ENCODE peak calls at places on chromosomes 4 and X, in nine cellular contexts. One of them, this sample, is unnamed.

GRCh38 chr4:148330161-148330560 is 112.1 kb downstream of the NR3C2 start:
- DNase-seq in mucosa of descending colon: no peak
- DNase-seq in neural crest cell: no peak
- DNase-seq in neural progenitor cell: no peak
- DNase-seq in tibial artery: peak
- DNase-seq in heart right ventricle: no peak
- DNase-seq in chondrocyte: no peak
- DNase-seq in cardiac muscle cell: peak
- DNase-seq in upper lobe of right lung: no peak
- DNase-seq in this sample: no peak

GRCh38 chr4:13160906-13161305 is 323.2 kb downstream of the RAB28 start:
- DNase-seq in tibial artery: no peak
- DNase-seq in mucosa of descending colon: no peak
- DNase-seq in neural progenitor cell: no peak
- DNase-seq in neural crest cell: no peak
- DNase-seq in cardiac muscle cell: no peak
- DNase-seq in heart right ventricle: no peak
- DNase-seq in chondrocyte: no peak
- DNase-seq in upper lobe of right lung: no peak
- DNase-seq in this sample: no peak

GRCh38 chr4:155787113-155787710 is 28.4 kb downstream of the GUCY1B1 start:
- DNase-seq in neural progenitor cell: peak
- DNase-seq in heart right ventricle: no peak
- DNase-seq in mucosa of descending colon: peak
- DNase-seq in tibial artery: no peak
- DNase-seq in neural crest cell: peak
- DNase-seq in upper lobe of right lung: no peak
- DNase-seq in chondrocyte: no peak
- DNase-seq in cardiac muscle cell: peak
- DNase-seq in this sample: no peak

GRCh38 chr4:26459054-26459755 is 31.1 kb downstream of the CCKAR start:
- DNase-seq in cardiac muscle cell: peak
- DNase-seq in upper lobe of right lung: no peak
- DNase-seq in tibial artery: no peak
- DNase-seq in neural crest cell: no peak
- DNase-seq in mucosa of descending colon: no peak
- DNase-seq in chondrocyte: no peak
- DNase-seq in heart right ventricle: no peak
- DNase-seq in neural progenitor cell: peak
- DNase-seq in this sample: peak

GRCh38 chr4:6378493-6379445 is 93.6 kb downstream of the PPP2R2C start:
- DNase-seq in neural crest cell: no peak
- DNase-seq in tibial artery: no peak
- DNase-seq in neural progenitor cell: no peak
- DNase-seq in mucosa of descending colon: no peak
- DNase-seq in chondrocyte: peak
- DNase-seq in heart right ventricle: no peak
- DNase-seq in cardiac muscle cell: no peak
- DNase-seq in upper lobe of right lung: no peak
- DNase-seq in this sample: no peak

GRCh38 chrX:151393514-151393913 is 3.5 kb upstream of the VMA21 start:
- DNase-seq in chondrocyte: no peak
- DNase-seq in cardiac muscle cell: no peak
- DNase-seq in tibial artery: no peak
- DNase-seq in upper lobe of right lung: no peak
- DNase-seq in mucosa of descending colon: peak
- DNase-seq in neural progenitor cell: peak
- DNase-seq in heart right ventricle: no peak
- DNase-seq in neural crest cell: no peak
- DNase-seq in this sample: no peak

GRCh38 chrX:47662144-47662657 is 3.2 kb upstream of the UXT start:
- DNase-seq in heart right ventricle: no peak
- DNase-seq in chondrocyte: no peak
- DNase-seq in upper lobe of right lung: no peak
- DNase-seq in tibial artery: peak
- DNase-seq in neural progenitor cell: no peak
- DNase-seq in neural crest cell: no peak
- DNase-seq in mucosa of descending colon: no peak
- DNase-seq in cardiac muscle cell: no peak
- DNase-seq in this sample: no peak

GRCh38 chrX:136754641-136755040 is 26.1 kb downstream of the ARHGEF6 start:
- DNase-seq in mucosa of descending colon: no peak
- DNase-seq in upper lobe of right lung: no peak
- DNase-seq in neural crest cell: no peak
- DNase-seq in heart right ventricle: peak
- DNase-seq in chondrocyte: no peak
- DNase-seq in tibial artery: peak
- DNase-seq in neural progenitor cell: peak
- DNase-seq in cardiac muscle cell: no peak
- DNase-seq in this sample: no peak

GRCh38 chr4:81503586-81503985 is 31.9 kb upstream of the RASGEF1B start:
- DNase-seq in mucosa of descending colon: no peak
- DNase-seq in upper lobe of right lung: no peak
- DNase-seq in cardiac muscle cell: no peak
- DNase-seq in tibial artery: no peak
- DNase-seq in heart right ventricle: no peak
- DNase-seq in neural crest cell: no peak
- DNase-seq in neural progenitor cell: no peak
- DNase-seq in chondrocyte: no peak
- DNase-seq in this sample: no peak

GRCh38 chrX:155313766-155314165 is 20.6 kb downstream of the CLIC2 start:
- DNase-seq in chondrocyte: no peak
- DNase-seq in upper lobe of right lung: no peak
- DNase-seq in mucosa of descending colon: no peak
- DNase-seq in neural progenitor cell: no peak
- DNase-seq in heart right ventricle: no peak
- DNase-seq in neural crest cell: no peak
- DNase-seq in cardiac muscle cell: no peak
- DNase-seq in tibial artery: no peak
- DNase-seq in this sample: no peak

GRCh38 chr4:4289930-4290850 is at the start of the genes LYAR and ZBTB49:
- DNase-seq in chondrocyte: peak
- DNase-seq in neural progenitor cell: peak
- DNase-seq in tibial artery: peak
- DNase-seq in neural crest cell: peak
- DNase-seq in upper lobe of right lung: peak
- DNase-seq in heart right ventricle: peak
- DNase-seq in mucosa of descending colon: peak
- DNase-seq in cardiac muscle cell: peak
- DNase-seq in this sample: peak

GRCh38 chr4:73867783-73868182 is 1.4 kb upstream of the CXCL1 start:
- DNase-seq in upper lobe of right lung: no peak
- DNase-seq in neural crest cell: no peak
- DNase-seq in cardiac muscle cell: no peak
- DNase-seq in mucosa of descending colon: peak
- DNase-seq in heart right ventricle: no peak
- DNase-seq in tibial artery: no peak
- DNase-seq in chondrocyte: no peak
- DNase-seq in neural progenitor cell: no peak
- DNase-seq in this sample: no peak

GRCh38 chr4:528835-529234 is 29.8 kb downstream of the PIGG start:
- DNase-seq in tibial artery: no peak
- DNase-seq in heart right ventricle: no peak
- DNase-seq in cardiac muscle cell: no peak
- DNase-seq in neural progenitor cell: no peak
- DNase-seq in upper lobe of right lung: no peak
- DNase-seq in mucosa of descending colon: no peak
- DNase-seq in neural crest cell: no peak
- DNase-seq in chondrocyte: no peak
- DNase-seq in this sample: no peak

GRCh38 chr4:176939445-176939844 is 146.7 kb upstream of the VEGFC start:
- DNase-seq in chondrocyte: no peak
- DNase-seq in neural crest cell: no peak
- DNase-seq in tibial artery: no peak
- DNase-seq in cardiac muscle cell: no peak
- DNase-seq in upper lobe of right lung: no peak
- DNase-seq in heart right ventricle: no peak
- DNase-seq in neural progenitor cell: no peak
- DNase-seq in mucosa of descending colon: no peak
- DNase-seq in this sample: no peak

GRCh38 chrX:154372612-154373022 is 1.8 kb downstream of the FLNA start:
- DNase-seq in upper lobe of right lung: no peak
- DNase-seq in tibial artery: no peak
- DNase-seq in cardiac muscle cell: peak
- DNase-seq in heart right ventricle: peak
- DNase-seq in neural progenitor cell: no peak
- DNase-seq in neural crest cell: no peak
- DNase-seq in chondrocyte: no peak
- DNase-seq in mucosa of descending colon: no peak
- DNase-seq in this sample: no peak

GRCh38 chr4:84492290-84492689 is 6.8 kb downstream of the NKX6-1 start:
- DNase-seq in tibial artery: no peak
- DNase-seq in mucosa of descending colon: no peak
- DNase-seq in upper lobe of right lung: no peak
- DNase-seq in heart right ventricle: no peak
- DNase-seq in cardiac muscle cell: no peak
- DNase-seq in chondrocyte: no peak
- DNase-seq in neural progenitor cell: no peak
- DNase-seq in neural crest cell: no peak
- DNase-seq in this sample: no peak

GRCh38 chr4:165355900-165356300 is 22.9 kb upstream of the CPE start:
- DNase-seq in upper lobe of right lung: no peak
- DNase-seq in mucosa of descending colon: peak
- DNase-seq in tibial artery: peak
- DNase-seq in heart right ventricle: no peak
- DNase-seq in neural crest cell: peak
- DNase-seq in cardiac muscle cell: peak
- DNase-seq in neural progenitor cell: peak
- DNase-seq in chondrocyte: no peak
- DNase-seq in this sample: no peak

GRCh38 chr4:96652158-96652557 is 812.3 kb downstream of the PDHA2 start:
- DNase-seq in heart right ventricle: no peak
- DNase-seq in upper lobe of right lung: no peak
- DNase-seq in chondrocyte: no peak
- DNase-seq in neural progenitor cell: no peak
- DNase-seq in neural crest cell: no peak
- DNase-seq in cardiac muscle cell: no peak
- DNase-seq in mucosa of descending colon: no peak
- DNase-seq in tibial artery: no peak
- DNase-seq in this sample: no peak

GRCh38 chr4:90165883-90166282 is 38.7 kb downstream of the CCSER1 start:
- DNase-seq in heart right ventricle: no peak
- DNase-seq in neural progenitor cell: no peak
- DNase-seq in chondrocyte: no peak
- DNase-seq in mucosa of descending colon: no peak
- DNase-seq in tibial artery: no peak
- DNase-seq in neural crest cell: no peak
- DNase-seq in upper lobe of right lung: no peak
- DNase-seq in cardiac muscle cell: no peak
- DNase-seq in this sample: no peak

GRCh38 chrX:4550018-4550417 is 836.6 kb upstream of the PRKX start:
- DNase-seq in heart right ventricle: no peak
- DNase-seq in neural crest cell: no peak
- DNase-seq in chondrocyte: no peak
- DNase-seq in tibial artery: no peak
- DNase-seq in upper lobe of right lung: no peak
- DNase-seq in neural progenitor cell: no peak
- DNase-seq in cardiac muscle cell: peak
- DNase-seq in mucosa of descending colon: no peak
- DNase-seq in this sample: no peak
- TF ChIP-seq CTCF in heart right ventricle: no peak
- TF ChIP-seq CTCF in neural crest cell: peak
- TF ChIP-seq CTCF in chondrocyte: peak
- TF ChIP-seq CTCF in tibial artery: no peak
- TF ChIP-seq CTCF in upper lobe of right lung: no peak
- TF ChIP-seq CTCF in neural progenitor cell: peak
- TF ChIP-seq CTCF in cardiac muscle cell: no peak
- TF ChIP-seq CTCF in mucosa of descending colon: no peak
- TF ChIP-seq CTCF in this sample: no peak

DNA sequence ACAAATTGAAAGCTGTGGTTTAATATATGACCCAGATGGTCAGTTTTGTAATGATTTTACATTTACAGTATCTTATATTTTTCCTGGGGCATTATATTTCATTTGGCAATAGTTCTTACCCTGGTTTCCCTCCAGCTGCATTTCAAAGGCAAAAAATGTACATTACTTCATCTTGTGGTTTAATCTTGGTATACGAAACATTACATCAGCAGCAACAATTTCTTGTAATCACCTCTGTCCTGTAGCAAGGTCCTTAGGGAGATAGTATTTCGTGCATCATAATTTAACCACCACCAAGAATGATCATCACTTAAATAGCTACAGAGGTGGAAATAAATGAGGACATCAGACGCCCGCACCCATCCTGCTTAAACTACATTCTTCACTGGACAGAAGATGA is 48.8 kb downstream of the HS6ST2 start:
- DNase-seq in cardiac muscle cell: no peak
- DNase-seq in neural crest cell: no peak
- DNase-seq in upper lobe of right lung: no peak
- DNase-seq in chondrocyte: no peak
- DNase-seq in heart right ventricle: no peak
- DNase-seq in tibial artery: no peak
- DNase-seq in mucosa of descending colon: no peak
- DNase-seq in neural progenitor cell: no peak
- DNase-seq in this sample: no peak
- TF ChIP-seq CTCF in cardiac muscle cell: no peak
- TF ChIP-seq CTCF in neural crest cell: no peak
- TF ChIP-seq CTCF in upper lobe of right lung: no peak
- TF ChIP-seq CTCF in chondrocyte: no peak
- TF ChIP-seq CTCF in heart right ventricle: no peak
- TF ChIP-seq CTCF in tibial artery: no peak
- TF ChIP-seq CTCF in mucosa of descending colon: no peak
- TF ChIP-seq CTCF in neural progenitor cell: no peak
- TF ChIP-seq CTCF in this sample: no peak

DNA sequence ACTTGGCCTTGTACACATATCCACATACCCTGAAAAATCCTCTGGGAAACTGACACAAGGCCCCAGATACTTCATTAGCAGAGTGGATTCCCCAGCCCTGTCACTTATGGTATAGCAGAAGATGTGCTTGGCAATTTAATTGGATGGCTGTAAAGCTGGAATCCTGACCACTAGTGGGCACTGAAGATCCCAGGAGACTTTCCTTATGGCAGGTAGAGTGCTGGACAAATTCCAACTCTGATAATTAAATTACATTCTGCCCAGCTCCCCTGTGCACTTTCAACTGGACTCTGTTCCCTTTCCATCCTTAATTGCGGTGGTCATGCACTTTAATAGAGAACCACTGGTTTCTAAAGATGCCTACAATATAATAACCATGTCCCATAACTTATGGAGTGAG is 119.8 kb downstream of the DCK start:
- DNase-seq in cardiac muscle cell: no peak
- DNase-seq in mucosa of descending colon: peak
- DNase-seq in chondrocyte: no peak
- DNase-seq in heart right ventricle: no peak
- DNase-seq in neural progenitor cell: peak
- DNase-seq in neural crest cell: no peak
- DNase-seq in upper lobe of right lung: no peak
- DNase-seq in tibial artery: no peak
- DNase-seq in this sample: no peak
- TF ChIP-seq CTCF in cardiac muscle cell: peak
- TF ChIP-seq CTCF in mucosa of descending colon: no peak
- TF ChIP-seq CTCF in chondrocyte: no peak
- TF ChIP-seq CTCF in heart right ventricle: no peak
- TF ChIP-seq CTCF in neural progenitor cell: peak
- TF ChIP-seq CTCF in neural crest cell: peak
- TF ChIP-seq CTCF in upper lobe of right lung: no peak
- TF ChIP-seq CTCF in tibial artery: no peak
- TF ChIP-seq CTCF in this sample: no peak

DNA sequence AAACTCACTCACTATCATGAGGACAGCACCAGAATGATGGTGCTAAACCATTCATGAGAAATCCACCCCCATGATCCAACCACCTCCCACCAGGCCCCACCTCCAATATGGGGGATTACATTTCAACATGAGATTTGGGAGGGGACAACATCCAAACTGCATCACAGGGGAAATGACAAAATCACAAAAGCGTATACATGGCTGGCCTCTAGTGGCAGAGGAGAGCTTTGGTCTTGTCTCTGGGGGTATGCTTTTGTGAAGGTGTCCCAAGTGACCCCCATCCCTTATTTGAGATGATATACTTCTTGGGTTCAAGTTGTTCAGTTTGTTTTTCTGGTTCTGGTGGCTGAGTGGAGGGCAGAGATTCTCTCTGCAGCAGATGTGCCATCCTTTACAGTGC is 8.5 kb upstream of the SETD7 start:
- DNase-seq in upper lobe of right lung: no peak
- DNase-seq in chondrocyte: no peak
- DNase-seq in neural crest cell: no peak
- DNase-seq in cardiac muscle cell: no peak
- DNase-seq in heart right ventricle: no peak
- DNase-seq in tibial artery: no peak
- DNase-seq in neural progenitor cell: no peak
- DNase-seq in mucosa of descending colon: no peak
- DNase-seq in this sample: no peak
- TF ChIP-seq CTCF in upper lobe of right lung: no peak
- TF ChIP-seq CTCF in chondrocyte: peak
- TF ChIP-seq CTCF in neural crest cell: no peak
- TF ChIP-seq CTCF in cardiac muscle cell: peak
- TF ChIP-seq CTCF in heart right ventricle: no peak
- TF ChIP-seq CTCF in tibial artery: no peak
- TF ChIP-seq CTCF in neural progenitor cell: peak
- TF ChIP-seq CTCF in mucosa of descending colon: no peak
- TF ChIP-seq CTCF in this sample: peak